ENCODE peak calls at places on chromosomes 12 and 14, in five cellular contexts. One of them, this sample, is unnamed.

GRCh38 chr14:104120281-104120741 is 18.1 kb upstream of the KIF26A start:
- DNase-seq in endodermal cell: peak
- DNase-seq in T-helper 17 cell: no peak
- DNase-seq in activated CD4-positive, alpha-beta T cell treated with anti-CD3 and anti-CD28 coated beads for 24 hours: no peak
- DNase-seq in Right ventricle myocardium superior: peak
- DNase-seq in this sample: peak

GRCh38 chr14:77372304-77372841 is 4.5 kb downstream of the TMED8 start:
- DNase-seq in endodermal cell: no peak
- DNase-seq in T-helper 17 cell: no peak
- DNase-seq in activated CD4-positive, alpha-beta T cell treated with anti-CD3 and anti-CD28 coated beads for 24 hours: no peak
- DNase-seq in Right ventricle myocardium superior: no peak
- DNase-seq in this sample: no peak

GRCh38 chr14:102285106-102285505 is 19.9 kb downstream of the MOK start:
- DNase-seq in endodermal cell: no peak
- DNase-seq in T-helper 17 cell: no peak
- DNase-seq in activated CD4-positive, alpha-beta T cell treated with anti-CD3 and anti-CD28 coated beads for 24 hours: no peak
- DNase-seq in Right ventricle myocardium superior: no peak
- DNase-seq in this sample: no peak

GRCh38 chr14:36582011-36582873 is at the start of gene NKX2-8:
- DNase-seq in endodermal cell: peak
- DNase-seq in T-helper 17 cell: no peak
- DNase-seq in activated CD4-positive, alpha-beta T cell treated with anti-CD3 and anti-CD28 coated beads for 24 hours: no peak
- DNase-seq in Right ventricle myocardium superior: peak
- DNase-seq in this sample: no peak

GRCh38 chr12:2341871-2342270 is 289.1 kb downstream of the CACNA1C start:
- DNase-seq in endodermal cell: no peak
- DNase-seq in T-helper 17 cell: no peak
- DNase-seq in activated CD4-positive, alpha-beta T cell treated with anti-CD3 and anti-CD28 coated beads for 24 hours: no peak
- DNase-seq in Right ventricle myocardium superior: no peak
- DNase-seq in this sample: no peak

GRCh38 chr12:3285570-3285969 is 205.4 kb upstream of the PRMT8 start:
- DNase-seq in endodermal cell: no peak
- DNase-seq in T-helper 17 cell: no peak
- DNase-seq in activated CD4-positive, alpha-beta T cell treated with anti-CD3 and anti-CD28 coated beads for 24 hours: no peak
- DNase-seq in Right ventricle myocardium superior: no peak
- DNase-seq in this sample: no peak

GRCh38 chr12:29564925-29565324 is 67.4 kb upstream of the OVCH1 start:
- DNase-seq in endodermal cell: no peak
- DNase-seq in T-helper 17 cell: no peak
- DNase-seq in activated CD4-positive, alpha-beta T cell treated with anti-CD3 and anti-CD28 coated beads for 24 hours: no peak
- DNase-seq in Right ventricle myocardium superior: no peak
- DNase-seq in this sample: no peak

GRCh38 chr12:38152816-38153736 is 163.5 kb upstream of the ALG10B start:
- DNase-seq in endodermal cell: no peak
- DNase-seq in T-helper 17 cell: no peak
- DNase-seq in activated CD4-positive, alpha-beta T cell treated with anti-CD3 and anti-CD28 coated beads for 24 hours: no peak
- DNase-seq in Right ventricle myocardium superior: no peak
- DNase-seq in this sample: peak

GRCh38 chr12:80230068-80230467 is 130.7 kb downstream of the OTOGL start:
- DNase-seq in endodermal cell: peak
- DNase-seq in T-helper 17 cell: no peak
- DNase-seq in activated CD4-positive, alpha-beta T cell treated with anti-CD3 and anti-CD28 coated beads for 24 hours: no peak
- DNase-seq in Right ventricle myocardium superior: no peak
- DNase-seq in this sample: peak

GRCh38 chr12:67794151-67794550 is 145.6 kb downstream of the DYRK2 start:
- DNase-seq in endodermal cell: no peak
- DNase-seq in T-helper 17 cell: no peak
- DNase-seq in activated CD4-positive, alpha-beta T cell treated with anti-CD3 and anti-CD28 coated beads for 24 hours: no peak
- DNase-seq in Right ventricle myocardium superior: no peak
- DNase-seq in this sample: no peak

GRCh38 chr12:130825771-130826150 is 13.3 kb downstream of the STX2 start:
- DNase-seq in endodermal cell: no peak
- DNase-seq in T-helper 17 cell: no peak
- DNase-seq in activated CD4-positive, alpha-beta T cell treated with anti-CD3 and anti-CD28 coated beads for 24 hours: no peak
- DNase-seq in Right ventricle myocardium superior: no peak
- DNase-seq in this sample: no peak

GRCh38 chr12:69024413-69024812 is 91.4 kb upstream of the CPM start:
- DNase-seq in endodermal cell: no peak
- DNase-seq in T-helper 17 cell: no peak
- DNase-seq in activated CD4-positive, alpha-beta T cell treated with anti-CD3 and anti-CD28 coated beads for 24 hours: no peak
- DNase-seq in Right ventricle myocardium superior: no peak
- DNase-seq in this sample: no peak

GRCh38 chr12:69821441-69822204 is 3.4 kb upstream of the MYRFL start:
- DNase-seq in endodermal cell: no peak
- DNase-seq in T-helper 17 cell: no peak
- DNase-seq in activated CD4-positive, alpha-beta T cell treated with anti-CD3 and anti-CD28 coated beads for 24 hours: no peak
- DNase-seq in Right ventricle myocardium superior: no peak
- DNase-seq in this sample: no peak

GRCh38 chr14:90970167-90970600 is 90.3 kb downstream of the RPS6KA5 start:
- DNase-seq in endodermal cell: no peak
- DNase-seq in T-helper 17 cell: no peak
- DNase-seq in activated CD4-positive, alpha-beta T cell treated with anti-CD3 and anti-CD28 coated beads for 24 hours: no peak
- DNase-seq in Right ventricle myocardium superior: no peak
- DNase-seq in this sample: no peak

GRCh38 chr14:90491868-90492560 is 95.2 kb downstream of the CALM1 start:
- DNase-seq in endodermal cell: no peak
- DNase-seq in T-helper 17 cell: no peak
- DNase-seq in activated CD4-positive, alpha-beta T cell treated with anti-CD3 and anti-CD28 coated beads for 24 hours: no peak
- DNase-seq in Right ventricle myocardium superior: no peak
- DNase-seq in this sample: peak

GRCh38 chr14:105483300-105484068 is 3.2 kb upstream of the CRIP1 start:
- DNase-seq in endodermal cell: no peak
- DNase-seq in T-helper 17 cell: no peak
- DNase-seq in activated CD4-positive, alpha-beta T cell treated with anti-CD3 and anti-CD28 coated beads for 24 hours: no peak
- DNase-seq in Right ventricle myocardium superior: no peak
- DNase-seq in this sample: peak

GRCh38 chr12:104610513-104611235 is 153.9 kb downstream of the CHST11 start:
- DNase-seq in endodermal cell: no peak
- DNase-seq in T-helper 17 cell: no peak
- DNase-seq in activated CD4-positive, alpha-beta T cell treated with anti-CD3 and anti-CD28 coated beads for 24 hours: no peak
- DNase-seq in Right ventricle myocardium superior: no peak
- DNase-seq in this sample: no peak